ENCODE peak calls at places on chromosomes 4 and X, in four cellular contexts. L, S, P and U are unnamed samples.

GRCh38 chr4:3613980-3614730 is 81.9 kb upstream of the LRPAP1 start:
- DNase-seq in L (no peak), S (no peak), P (peak; percentile 29), U (no peak)

GRCh38 chr4:13534344-13535063 is 9.8 kb downstream of the NKX3-2 start:
- DNase-seq in L (peak; percentile 80), S (no peak), P (no peak), U (no peak)

GRCh38 chrX:143632625-143633387 is 3.1 kb downstream of the SLITRK4 start:
- DNase-seq in L (peak; percentile 31), S (no peak), P (no peak), U (no peak)

GRCh38 chr4:73897380-73898136 is 28.4 kb downstream of the CXCL1 start:
- DNase-seq in L (no peak), S (no peak), P (peak; percentile 91), U (no peak)

GRCh38 chrX:31545726-31546125 is 473.9 kb upstream of the FTHL17 start:
- DNase-seq in L (no peak), S (no peak), P (peak; percentile 9), U (no peak)

GRCh38 chr4:101102114-101102752 is 245.1 kb downstream of the PPP3CA start:
- DNase-seq in L (peak; percentile 39), S (no peak), P (peak; percentile 68), U (no peak)

GRCh38 chrX:125289209-125289608 is 30.5 kb upstream of the TEX13C start:
- DNase-seq in L (no peak), S (no peak), P (no peak), U (no peak)

GRCh38 chrX:2829066-2829430 is 318 bp downstream of the GYG2 start:
- DNase-seq in L (no peak), S (no peak), P (no peak), U (no peak)

GRCh38 chr4:138308421-138308820 is 66.3 kb upstream of the SLC7A11 start:
- DNase-seq in L (no peak), S (no peak), P (peak; percentile 81), U (no peak)

GRCh38 chr4:151468715-151469696 is 60.0 kb downstream of the FHIP1A start:
- DNase-seq in L (no peak), S (no peak), P (no peak), U (peak; percentile 32)

GRCh38 chrX:100072286-100072685 is 337.8 kb downstream of the PCDH19 start:
- DNase-seq in L (no peak), S (no peak), P (peak; percentile 40), U (no peak)

GRCh38 chrX:138917781-138918180 is 206.3 kb upstream of the FGF13 start:
- DNase-seq in L (no peak), S (no peak), P (peak; percentile 68), U (no peak)

GRCh38 chr4:98510757-98511517 is 147.5 kb downstream of the TSPAN5 start:
- DNase-seq in L (peak; percentile 46), S (no peak), P (peak; percentile 89), U (no peak)

GRCh38 chr4:173171987-173172386 is 3.4 kb downstream of the GALNT7 start:
- DNase-seq in L (peak; percentile 58), S (no peak), P (no peak), U (no peak)

GRCh38 chrX:15549189-15550012 is 48.8 kb downstream of the BMX start:
- DNase-seq in L (no peak), S (no peak), P (no peak), U (no peak)